ENCODE peak calls at places on chromosomes 11 and 22, in five cellular contexts. O is GM19239, V is bronchial epithelial cell, D is substantia nigra, B is AML-193. Q is an unnamed sample.
A peak's percentile ranks its signal among the peaks of the same experiment; 100 is the strongest.

GRCh38 chr22:24845036-24845918 is 39.3 kb downstream of the SGSM1 start:
- DNase-seq in O (no peak), V (peak; percentile 6), D (no peak), B (no peak), Q (peak; percentile 79)

GRCh38 chr22:37177221-37177620 is 10.8 kb downstream of the C1QTNF6 start:
- DNase-seq in O (no peak), V (no peak), D (no peak), B (no peak), Q (no peak)

GRCh38 chr11:134597452-134597851 is 185.4 kb upstream of the B3GAT1 start:
- DNase-seq in O (no peak), V (no peak), D (no peak), B (no peak), Q (no peak)

GRCh38 chr11:796565-797299 is 1.3 kb downstream of the SLC25A22 start:
- DNase-seq in O (no peak), V (no peak), D (no peak), B (no peak), Q (no peak)

GRCh38 chr11:119359365-119360229 is 13.1 kb upstream of the MFRP start:
- DNase-seq in O (no peak), V (peak; percentile 80), D (no peak), B (peak; percentile 51), Q (peak; percentile 35)

GRCh38 chr22:43823353-43823908 is 11.3 kb upstream of the EFCAB6 start:
- DNase-seq in O (no peak), V (peak; percentile 49), D (no peak), B (no peak), Q (no peak)

GRCh38 chr11:26849009-26849408 is 127.1 kb upstream of the SLC5A12 start:
- DNase-seq in O (no peak), V (peak; percentile 6), D (no peak), B (no peak), Q (no peak)

GRCh38 chr11:112564228-112564955 is 303.7 kb upstream of the PLET1 start:
- DNase-seq in O (no peak), V (peak; percentile 62), D (no peak), B (no peak), Q (no peak)

GRCh38 chr11:2770556-2771301 is 70.9 kb upstream of the KCNQ1OT1 start:
- DNase-seq in O (no peak), V (no peak), D (no peak), B (no peak), Q (no peak)

GRCh38 chr22:40179535-40179934 is 1.8 kb downstream of the TNRC6B start:
- DNase-seq in O (no peak), V (no peak), D (no peak), B (no peak), Q (no peak)

GRCh38 chr22:19876314-19876940 is 21.8 kb upstream of the GNB1L start:
- DNase-seq in O (no peak), V (no peak), D (no peak), B (no peak), Q (no peak)

Q was measured in MV-4-11.